ENCODE peak calls at places on chromosomes 12 and 14, in four cellular contexts. U, I, X and N are unnamed samples.

GRCh38 chr12:4909397-4909733 is 340 bp upstream of the KCNA1 start:
- DNase-seq in U (no peak), I (no peak), X (no peak), N (no peak)

GRCh38 chr14:30855345-30856037 is 18.9 kb upstream of the COCH start:
- DNase-seq in U (no peak), I (no peak), X (no peak), N (no peak)

GRCh38 chr12:127583041-127583440 is 683.9 kb upstream of the TMEM132C start:
- DNase-seq in U (no peak), I (no peak), X (no peak), N (no peak)

GRCh38 chr14:75769047-75769685 is 108.1 kb downstream of the TTLL5 start:
- DNase-seq in U (no peak), I (no peak), X (no peak), N (no peak)

GRCh38 chr12:57579677-57580465 is 11.1 kb upstream of the PIP4K2C start:
- DNase-seq in U (no peak), I (no peak), X (no peak), N (no peak)

GRCh38 chr14:81986005-81986404 is 452.4 kb upstream of the SEL1L start:
- DNase-seq in U (no peak), I (no peak), X (no peak), N (no peak)

GRCh38 chr12:71295913-71296312 is 138.1 kb upstream of the TSPAN8 start:
- DNase-seq in U (no peak), I (no peak), X (no peak), N (no peak)

GRCh38 chr14:59333668-59334067 is 131.5 kb downstream of the GPR135 start:
- DNase-seq in U (peak; percentile 87), I (no peak), X (no peak), N (no peak)

GRCh38 chr14:67514650-67515385 is 18.3 kb upstream of the PLEKHH1 start:
- DNase-seq in U (peak; percentile 7), I (no peak), X (peak; percentile 28), N (no peak)

GRCh38 chr14:100442036-100442435 is 118.9 kb downstream of the SLC25A47 start:
- DNase-seq in U (no peak), I (no peak), X (no peak), N (no peak)

GRCh38 chr12:120257041-120257821 is 8.3 kb downstream of the PXN start:
- DNase-seq in U (peak; percentile 89), I (no peak), X (peak; percentile 67), N (no peak)

GRCh38 chr12:64696065-64696741 is 63.0 kb downstream of the GNS start:
- DNase-seq in U (no peak), I (no peak), X (no peak), N (no peak)

GRCh38 chr12:116929885-116930284 is 19.1 kb downstream of the FBXW8 start:
- DNase-seq in U (no peak), I (no peak), X (no peak), N (no peak)

GRCh38 chr12:47903151-47903611 is 1.6 kb downstream of the VDR start:
- DNase-seq in U (peak; percentile 38), I (no peak), X (peak; percentile 34), N (no peak)

GRCh38 chr14:104499784-104500496 is 79.6 kb upstream of the C14orf180 start:
- DNase-seq in U (no peak), I (no peak), X (no peak), N (no peak)

GRCh38 chr12:26746315-26746714 is 86.7 kb downstream of the ITPR2 start:
- DNase-seq in U (peak; percentile 82), I (no peak), X (no peak), N (no peak)

GRCh38 chr14:69625299-69626131 is 14.1 kb downstream of the SUSD6 start:
- DNase-seq in U (peak; percentile 64), I (no peak), X (peak; percentile 70), N (peak; percentile 58)

GRCh38 chr12:78062781-78063180 is 232.1 kb downstream of the NAV3 start:
- DNase-seq in U (peak; percentile 82), I (no peak), X (no peak), N (peak; percentile 32)

GRCh38 chr12:45756666-45757065 is 27.2 kb downstream of the ARID2 start:
- DNase-seq in U (no peak), I (no peak), X (no peak), N (no peak)

GRCh38 chr14:101947577-101947903 is 16.8 kb upstream of the DYNC1H1 start:
- DNase-seq in U (no peak), I (no peak), X (peak; percentile 46), N (no peak)

GRCh38 chr14:91067186-91067585 is 6.7 kb upstream of the RPS6KA5 start:
- DNase-seq in U (no peak), I (no peak), X (no peak), N (no peak)

GRCh38 chr12:64779349-64779974 is 20.3 kb upstream of the GNS start:
- DNase-seq in U (no peak), I (no peak), X (no peak), N (no peak)

GRCh38 chr12:106861984-106862894 is 87.8 kb downstream of the RIC8B start:
- DNase-seq in U (no peak), I (no peak), X (no peak), N (no peak)

GRCh38 chr12:26196424-26196722 is 1.0 kb downstream of the SSPN start:
- DNase-seq in U (no peak), I (no peak), X (no peak), N (no peak)

GRCh38 chr14:72463291-72463866 is 430.5 kb downstream of the DPF3 start:
- DNase-seq in U (peak; percentile 59), I (no peak), X (no peak), N (no peak)

GRCh38 chr14:75274045-75274898 is 4.4 kb upstream of the FOS start:
- DNase-seq in U (no peak), I (no peak), X (no peak), N (no peak)

GRCh38 chr12:76947270-76947669 is 68.5 kb upstream of the CSRP2 start:
- DNase-seq in U (no peak), I (no peak), X (no peak), N (no peak)

GRCh38 chr14:73612339-73613045 is at the start of gene ACOT6:
- DNase-seq in U (peak; percentile 56), I (peak; percentile 34), X (peak; percentile 69), N (peak; percentile 78)

GRCh38 chr12:122003646-122004611 is 17.8 kb upstream of the BCL7A start:
- DNase-seq in U (peak; percentile 16), I (no peak), X (no peak), N (no peak)

GRCh38 chr12:121038861-121039654 is at the start of gene OASL:
- DNase-seq in U (no peak), I (no peak), X (peak; percentile 23), N (no peak)

GRCh38 chr14:100056964-100057817 is 8.0 kb upstream of the EVL start:
- DNase-seq in U (peak; percentile 35), I (no peak), X (no peak), N (no peak)

GRCh38 chr14:83940253-83940652 is 1589.7 kb upstream of the FLRT2 start:
- DNase-seq in U (no peak), I (no peak), X (no peak), N (no peak)

GRCh38 chr12:63021126-63021525 is 86.2 kb upstream of the PPM1H start:
- DNase-seq in U (no peak), I (no peak), X (no peak), N (no peak)

GRCh38 chr14:60655898-60656754 is 6.8 kb upstream of the SIX1 start:
- DNase-seq in U (no peak), I (no peak), X (no peak), N (no peak)

GRCh38 chr14:56333361-56334279 is 215.4 kb downstream of the PELI2 start:
- DNase-seq in U (peak; percentile 80), I (no peak), X (no peak), N (no peak)

GRCh38 chr14:56331815-56332214 is 213.6 kb downstream of the PELI2 start:
- DNase-seq in U (no peak), I (no peak), X (no peak), N (no peak)

GRCh38 chr14:56339855-56340701 is 221.9 kb downstream of the PELI2 start:
- DNase-seq in U (peak; percentile 90), I (peak; percentile 77), X (peak; percentile 85), N (peak; percentile 82)

GRCh38 chr14:56338674-56339073 is 220.5 kb downstream of the PELI2 start:
- DNase-seq in U (no peak), I (no peak), X (no peak), N (no peak)

DNA sequence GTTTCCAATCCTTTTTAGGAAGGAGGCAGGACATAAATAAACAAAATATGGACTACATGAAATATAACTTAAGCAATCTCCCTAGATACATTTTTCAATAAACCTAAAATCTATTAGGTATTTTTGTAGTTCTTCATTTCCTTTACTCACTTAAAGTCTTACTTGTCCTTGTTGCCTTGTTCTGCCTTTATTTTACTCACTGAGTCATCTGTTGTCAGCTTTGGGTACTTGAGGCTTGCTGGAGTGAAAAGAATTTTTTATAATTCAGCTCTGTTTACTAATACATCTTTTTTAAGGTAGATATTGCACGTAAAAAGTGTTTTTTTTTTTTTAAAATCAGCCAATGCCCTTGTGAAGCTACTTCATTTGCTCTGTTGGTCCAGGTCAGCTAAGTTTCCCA is 216.2 kb downstream of the PELI2 start:
- DNase-seq in U (no peak), I (no peak), X (no peak), N (no peak)
- TF ChIP-seq CTCF in U (no peak), I (no peak), X (no peak), N (no peak)

DNA sequence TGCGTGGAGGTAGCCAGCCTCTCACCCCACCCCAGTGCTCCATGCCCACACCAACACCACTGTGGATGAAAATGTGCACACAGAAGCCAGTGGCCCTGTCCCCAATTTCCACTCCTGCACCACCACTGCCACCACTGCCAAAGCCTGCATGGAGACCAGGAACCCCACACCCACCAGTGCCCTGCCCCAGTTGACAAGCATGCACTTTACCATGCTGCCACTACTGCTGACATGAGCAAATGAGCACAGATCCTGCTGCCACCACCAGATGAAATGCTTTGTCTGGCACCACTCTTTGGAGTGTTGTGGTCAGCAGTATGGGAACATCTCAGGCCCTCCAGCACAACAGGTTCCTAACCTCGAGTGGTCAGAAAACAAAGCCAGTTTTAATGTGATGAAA is 104.1 kb downstream of the ATXN7L3B start:
- DNase-seq in U (no peak), I (no peak), X (no peak), N (no peak)
- H3K4me3 ChIP-seq in U (no peak overlapping the region), I (no peak overlapping the region), X (no peak overlapping the region), N (no peak overlapping the region)

GRCh38 chr12:43306066-43306465 is 245.9 kb downstream of the ADAMTS20 start:
- DNase-seq in U (peak; percentile 81), I (no peak), X (no peak), N (no peak)
- H3K27ac ChIP-seq in U (peak overlapping the region; percentile 60), I (no peak overlapping the region), X (no peak overlapping the region), N (no peak overlapping the region)

DNA sequence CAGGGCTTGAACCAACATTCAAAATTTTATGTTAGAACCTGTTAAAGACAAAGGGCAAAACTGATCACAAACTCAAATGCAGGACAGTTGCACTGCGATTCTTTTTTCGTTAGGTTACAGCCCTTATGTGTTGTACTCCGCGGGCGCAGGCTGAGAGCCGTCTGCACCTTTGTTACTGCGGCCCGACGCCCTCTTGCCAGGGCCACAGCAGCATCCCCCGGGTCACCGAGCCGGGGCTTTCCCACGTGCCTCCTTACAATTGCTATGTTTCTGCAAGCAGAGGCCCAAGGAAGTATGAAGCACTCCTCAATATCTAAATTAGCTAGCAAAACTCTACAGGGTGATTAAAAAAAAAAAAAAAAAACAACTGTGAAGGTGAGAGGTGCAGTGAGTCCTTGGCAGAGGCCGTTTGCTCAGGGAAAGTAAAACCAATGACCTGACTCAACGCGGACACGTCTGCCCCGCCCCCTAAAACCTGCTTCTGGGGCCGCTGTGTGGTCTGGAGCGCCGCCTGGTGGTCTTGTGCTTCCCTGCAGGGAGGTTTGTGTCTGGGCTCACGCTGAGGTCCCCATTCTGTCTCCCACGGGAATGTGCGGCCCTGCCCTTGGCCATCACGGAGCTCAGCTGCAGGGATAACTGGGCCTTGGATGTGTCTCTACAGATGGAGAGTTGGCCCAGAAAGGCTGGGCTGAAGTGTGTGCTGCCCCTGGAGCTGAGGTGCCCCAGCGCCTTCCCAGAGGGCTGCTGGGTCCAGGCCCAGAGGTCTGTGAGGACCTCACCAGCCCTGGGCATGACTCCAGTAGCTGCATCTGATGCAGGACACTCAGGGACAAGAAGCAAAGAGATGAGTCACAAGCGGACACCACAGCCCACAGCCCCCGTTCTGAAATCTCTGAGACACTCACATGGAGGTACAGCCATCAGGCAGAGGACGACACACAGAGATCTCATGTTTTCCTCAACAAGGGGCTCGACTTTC is 418.5 kb downstream of the TMEM121 start:
- DNase-seq in U (no peak), I (peak; percentile 22), X (no peak), N (no peak)
- TF ChIP-seq CTCF in U (peak; percentile 7), I (peak; percentile 54), X (peak; percentile 74), N (peak; percentile 39)